ENCODE peak calls at places on chromosome 3, in six cellular contexts. One of them, this sample, is unnamed.

GRCh38 chr3:125437631-125438435 is 62.7 kb upstream of the ZNF148 start:
- DNase-seq in endodermal cell: peak; percentile 89
- DNase-seq in AG04450: no peak
- DNase-seq in dorsolateral prefrontal cortex: peak; percentile 54
- DNase-seq in brain microvascular endothelial cell: peak; percentile 47
- DNase-seq in psoas muscle: peak; percentile 56
- DNase-seq in this sample: no peak

GRCh38 chr3:172148269-172148668 is 108.9 kb downstream of the FNDC3B start:
- DNase-seq in endodermal cell: no peak
- DNase-seq in AG04450: no peak
- DNase-seq in dorsolateral prefrontal cortex: no peak
- DNase-seq in brain microvascular endothelial cell: no peak
- DNase-seq in psoas muscle: no peak
- DNase-seq in this sample: no peak

GRCh38 chr3:170054204-170054603 is 16.4 kb downstream of the GPR160 start:
- DNase-seq in endodermal cell: no peak
- DNase-seq in AG04450: no peak
- DNase-seq in dorsolateral prefrontal cortex: no peak
- DNase-seq in brain microvascular endothelial cell: no peak
- DNase-seq in psoas muscle: no peak
- DNase-seq in this sample: no peak

GRCh38 chr3:165854696-165855095 is 17.5 kb upstream of the BCHE start:
- DNase-seq in endodermal cell: no peak
- DNase-seq in AG04450: no peak
- DNase-seq in dorsolateral prefrontal cortex: no peak
- DNase-seq in brain microvascular endothelial cell: peak; percentile 42
- DNase-seq in psoas muscle: no peak
- DNase-seq in this sample: no peak

GRCh38 chr3:23764407-23764806 is 41.3 kb upstream of the UBE2E1 start:
- DNase-seq in endodermal cell: no peak
- DNase-seq in AG04450: no peak
- DNase-seq in dorsolateral prefrontal cortex: no peak
- DNase-seq in brain microvascular endothelial cell: no peak
- DNase-seq in psoas muscle: no peak
- DNase-seq in this sample: no peak

GRCh38 chr3:172522871-172523818 is at the start of gene TNFSF10:
- DNase-seq in endodermal cell: peak; percentile 64
- DNase-seq in AG04450: no peak
- DNase-seq in dorsolateral prefrontal cortex: no peak
- DNase-seq in brain microvascular endothelial cell: no peak
- DNase-seq in psoas muscle: peak; percentile 39
- DNase-seq in this sample: peak; percentile 50

GRCh38 chr3:150020527-150020926 is 49.8 kb upstream of the PFN2 start:
- DNase-seq in endodermal cell: no peak
- DNase-seq in AG04450: peak; percentile 32
- DNase-seq in dorsolateral prefrontal cortex: no peak
- DNase-seq in brain microvascular endothelial cell: peak; percentile 66
- DNase-seq in psoas muscle: no peak
- DNase-seq in this sample: no peak

GRCh38 chr3:60053518-60054265 is 1003.9 kb upstream of the CFAP20DC start:
- DNase-seq in endodermal cell: no peak
- DNase-seq in AG04450: peak; percentile 8
- DNase-seq in dorsolateral prefrontal cortex: no peak
- DNase-seq in brain microvascular endothelial cell: peak; percentile 63
- DNase-seq in psoas muscle: no peak
- DNase-seq in this sample: no peak

GRCh38 chr3:151276038-151277027 is 2.0 kb downstream of the P2RY14 start:
- DNase-seq in endodermal cell: peak; percentile 58
- DNase-seq in AG04450: no peak
- DNase-seq in dorsolateral prefrontal cortex: no peak
- DNase-seq in brain microvascular endothelial cell: no peak
- DNase-seq in psoas muscle: no peak
- DNase-seq in this sample: no peak

GRCh38 chr3:152380048-152380447 is 111.3 kb downstream of the MBNL1 start:
- DNase-seq in endodermal cell: no peak
- DNase-seq in AG04450: no peak
- DNase-seq in dorsolateral prefrontal cortex: no peak
- DNase-seq in brain microvascular endothelial cell: no peak
- DNase-seq in psoas muscle: no peak
- DNase-seq in this sample: no peak

GRCh38 chr3:23264413-23264812 is 61.3 kb downstream of the UBE2E2 start:
- DNase-seq in endodermal cell: no peak
- DNase-seq in AG04450: peak; percentile 24
- DNase-seq in dorsolateral prefrontal cortex: no peak
- DNase-seq in brain microvascular endothelial cell: peak; percentile 65
- DNase-seq in psoas muscle: no peak
- DNase-seq in this sample: no peak

GRCh38 chr3:56823421-56823926 is 21.7 kb upstream of the ARHGEF3 start:
- DNase-seq in endodermal cell: peak; percentile 62
- DNase-seq in AG04450: no peak
- DNase-seq in dorsolateral prefrontal cortex: no peak
- DNase-seq in brain microvascular endothelial cell: no peak
- DNase-seq in psoas muscle: no peak
- DNase-seq in this sample: no peak

GRCh38 chr3:170485696-170486095 is 67.0 kb downstream of the CLDN11 start:
- DNase-seq in endodermal cell: no peak
- DNase-seq in AG04450: no peak
- DNase-seq in dorsolateral prefrontal cortex: peak; percentile 93
- DNase-seq in brain microvascular endothelial cell: no peak
- DNase-seq in psoas muscle: no peak
- DNase-seq in this sample: no peak

GRCh38 chr3:196111939-196112386 is 30.1 kb upstream of the TFRC start:
- DNase-seq in endodermal cell: no peak
- DNase-seq in AG04450: no peak
- DNase-seq in dorsolateral prefrontal cortex: no peak
- DNase-seq in brain microvascular endothelial cell: no peak
- DNase-seq in psoas muscle: no peak
- DNase-seq in this sample: no peak

GRCh38 chr3:191296041-191296541 is 33.1 kb upstream of the CCDC50 start:
- DNase-seq in endodermal cell: no peak
- DNase-seq in AG04450: no peak
- DNase-seq in dorsolateral prefrontal cortex: no peak
- DNase-seq in brain microvascular endothelial cell: no peak
- DNase-seq in psoas muscle: no peak
- DNase-seq in this sample: no peak

GRCh38 chr3:153396581-153396980 is 234.6 kb downstream of the RAP2B start:
- DNase-seq in endodermal cell: peak; percentile 42
- DNase-seq in AG04450: no peak
- DNase-seq in dorsolateral prefrontal cortex: no peak
- DNase-seq in brain microvascular endothelial cell: no peak
- DNase-seq in psoas muscle: no peak
- DNase-seq in this sample: no peak

GRCh38 chr3:182276512-182276911 is 516.8 kb upstream of the ATP11B start:
- DNase-seq in endodermal cell: no peak
- DNase-seq in AG04450: no peak
- DNase-seq in dorsolateral prefrontal cortex: no peak
- DNase-seq in brain microvascular endothelial cell: no peak
- DNase-seq in psoas muscle: no peak
- DNase-seq in this sample: no peak

GRCh38 chr3:53202331-53203015 is 41.5 kb downstream of the PRKCD start:
- DNase-seq in endodermal cell: no peak
- DNase-seq in AG04450: no peak
- DNase-seq in dorsolateral prefrontal cortex: no peak
- DNase-seq in brain microvascular endothelial cell: no peak
- DNase-seq in psoas muscle: no peak
- DNase-seq in this sample: no peak

GRCh38 chr3:21705769-21706168 is 45.2 kb downstream of the ZNF385D start:
- DNase-seq in endodermal cell: no peak
- DNase-seq in AG04450: no peak
- DNase-seq in dorsolateral prefrontal cortex: peak; percentile 78
- DNase-seq in brain microvascular endothelial cell: peak; percentile 46
- DNase-seq in psoas muscle: peak; percentile 64
- DNase-seq in this sample: no peak

GRCh38 chr3:127628788-127629456 is at the start of gene PODXL2:
- DNase-seq in endodermal cell: peak; percentile 79
- DNase-seq in AG04450: no peak
- DNase-seq in dorsolateral prefrontal cortex: peak; percentile 66
- DNase-seq in brain microvascular endothelial cell: no peak
- DNase-seq in psoas muscle: peak; percentile 63
- DNase-seq in this sample: peak; percentile 56

GRCh38 chr3:48642605-48643004 is 7.3 kb upstream of the SLC26A6 start:
- DNase-seq in endodermal cell: no peak
- DNase-seq in AG04450: no peak
- DNase-seq in dorsolateral prefrontal cortex: no peak
- DNase-seq in brain microvascular endothelial cell: no peak
- DNase-seq in psoas muscle: no peak
- DNase-seq in this sample: no peak

GRCh38 chr3:48641396-48641795 is 6.1 kb upstream of the SLC26A6 start:
- DNase-seq in endodermal cell: no peak
- DNase-seq in AG04450: no peak
- DNase-seq in dorsolateral prefrontal cortex: no peak
- DNase-seq in brain microvascular endothelial cell: no peak
- DNase-seq in psoas muscle: no peak
- DNase-seq in this sample: no peak

GRCh38 chr3:48647714-48648113 is 12.5 kb upstream of the SLC26A6 start:
- DNase-seq in endodermal cell: no peak
- DNase-seq in AG04450: no peak
- DNase-seq in dorsolateral prefrontal cortex: no peak
- DNase-seq in brain microvascular endothelial cell: no peak
- DNase-seq in psoas muscle: no peak
- DNase-seq in this sample: no peak

GRCh38 chr3:48648188-48648850 is 13.1 kb upstream of the SLC26A6 start:
- DNase-seq in endodermal cell: no peak
- DNase-seq in AG04450: no peak
- DNase-seq in dorsolateral prefrontal cortex: no peak
- DNase-seq in brain microvascular endothelial cell: no peak
- DNase-seq in psoas muscle: no peak
- DNase-seq in this sample: peak; percentile 53

DNA sequence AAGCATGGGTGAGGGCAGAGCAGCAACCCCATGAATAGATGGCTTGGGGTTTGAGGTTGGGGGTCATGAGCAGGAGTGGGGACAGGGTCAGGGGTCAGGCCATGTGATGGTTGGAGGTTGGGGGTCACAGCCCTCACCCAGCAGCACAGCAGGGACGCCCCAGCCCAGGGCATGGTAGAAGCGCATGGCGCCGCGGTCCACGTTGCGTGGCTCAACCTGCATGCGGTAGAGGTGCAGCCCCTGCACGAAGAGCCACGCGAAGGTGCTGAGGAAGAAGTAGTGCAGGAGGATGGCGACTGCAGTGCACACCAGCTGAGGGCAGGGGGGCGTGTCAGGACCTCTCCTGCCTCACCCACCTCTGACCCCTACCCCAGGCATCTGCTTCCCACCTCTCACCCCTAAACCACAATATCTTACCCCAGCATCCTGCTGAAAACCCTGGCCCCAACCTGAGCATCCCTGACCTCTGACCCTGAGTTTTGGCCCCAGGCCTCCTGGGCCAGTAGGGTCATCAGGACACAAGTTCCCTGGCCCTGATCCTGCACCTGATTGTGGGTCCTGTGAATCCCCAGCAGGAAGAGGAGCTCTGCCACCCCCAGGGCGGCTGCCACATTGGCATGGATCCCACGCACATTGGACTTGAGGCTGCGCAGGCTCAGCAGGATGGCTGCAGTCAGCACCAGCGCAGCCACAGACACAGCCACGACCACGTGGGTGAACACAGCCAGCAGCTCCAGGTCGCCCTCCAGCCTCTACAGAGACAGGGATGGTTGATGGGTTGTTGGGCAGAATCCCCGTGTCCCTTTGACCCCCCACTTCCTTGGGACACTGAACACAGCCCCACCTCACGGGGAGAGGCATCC is 9.9 kb upstream of the SLC26A6 start:
- DNase-seq in endodermal cell: no peak
- DNase-seq in AG04450: no peak
- DNase-seq in dorsolateral prefrontal cortex: no peak
- DNase-seq in brain microvascular endothelial cell: no peak
- DNase-seq in psoas muscle: no peak
- DNase-seq in this sample: no peak
- H3K4me3 ChIP-seq in endodermal cell: no peak overlapping the region
- H3K4me3 ChIP-seq in AG04450: no peak overlapping the region
- H3K4me3 ChIP-seq in dorsolateral prefrontal cortex: no peak overlapping the region
- H3K4me3 ChIP-seq in brain microvascular endothelial cell: no peak overlapping the region
- H3K4me3 ChIP-seq in psoas muscle: no peak overlapping the region
- H3K4me3 ChIP-seq in this sample: no peak overlapping the region

GRCh38 chr3:14459384-14459783 is 57.0 kb downstream of the SLC6A6 start:
- DNase-seq in endodermal cell: no peak
- DNase-seq in AG04450: no peak
- DNase-seq in dorsolateral prefrontal cortex: no peak
- DNase-seq in brain microvascular endothelial cell: no peak
- DNase-seq in psoas muscle: no peak
- DNase-seq in this sample: no peak
- H3K27ac ChIP-seq in endodermal cell: no peak overlapping the region
- H3K27ac ChIP-seq in AG04450: no peak overlapping the region
- H3K27ac ChIP-seq in dorsolateral prefrontal cortex: no peak overlapping the region
- H3K27ac ChIP-seq in brain microvascular endothelial cell: no peak overlapping the region
- H3K27ac ChIP-seq in psoas muscle: no peak overlapping the region
- H3K27ac ChIP-seq in this sample: peak overlapping the region; percentile 4

GRCh38 chr3:175526609-175527280 is 667.6 kb downstream of the NAALADL2 start:
- DNase-seq in endodermal cell: no peak
- DNase-seq in AG04450: no peak
- DNase-seq in dorsolateral prefrontal cortex: no peak
- DNase-seq in brain microvascular endothelial cell: no peak
- DNase-seq in psoas muscle: no peak
- DNase-seq in this sample: no peak

GRCh38 chr3:175526191-175526590 is 667.1 kb downstream of the NAALADL2 start:
- DNase-seq in endodermal cell: no peak
- DNase-seq in AG04450: no peak
- DNase-seq in dorsolateral prefrontal cortex: no peak
- DNase-seq in brain microvascular endothelial cell: no peak
- DNase-seq in psoas muscle: no peak
- DNase-seq in this sample: no peak
- H3K4me3 ChIP-seq in endodermal cell: no peak overlapping the region
- H3K4me3 ChIP-seq in AG04450: peak overlapping the region; percentile 33
- H3K4me3 ChIP-seq in dorsolateral prefrontal cortex: peak overlapping the region; percentile 21
- H3K4me3 ChIP-seq in brain microvascular endothelial cell: peak overlapping the region; percentile 54
- H3K4me3 ChIP-seq in psoas muscle: peak overlapping the region; percentile 37
- H3K4me3 ChIP-seq in this sample: peak overlapping the region; percentile 42

GRCh38 chr3:160449660-160450598 is at the start of gene TRIM59:
- DNase-seq in endodermal cell: peak; percentile 99
- DNase-seq in AG04450: peak; percentile 96
- DNase-seq in dorsolateral prefrontal cortex: peak; percentile 85
- DNase-seq in brain microvascular endothelial cell: peak; percentile 98
- DNase-seq in psoas muscle: peak; percentile 78
- DNase-seq in this sample: peak; percentile 93
- H3K27ac ChIP-seq in endodermal cell: peak within 1 kb of the TSS; percentile 93
- H3K27ac ChIP-seq in AG04450: peak within 1 kb of the TSS; percentile 93
- H3K27ac ChIP-seq in dorsolateral prefrontal cortex: peak within 1 kb of the TSS; percentile 91
- H3K27ac ChIP-seq in brain microvascular endothelial cell: peak within 1 kb of the TSS; percentile 79
- H3K27ac ChIP-seq in psoas muscle: no peak within 1 kb of the TSS
- H3K27ac ChIP-seq in this sample: peak within 1 kb of the TSS; percentile 78

This sample was measured in pancreas.